ENCODE peak calls at places on chromosome 16, in five cellular contexts. D is NCI-H82; H is CD4-positive, CD25-positive, alpha-beta regulatory T cell; M is hypothalamus; F is neural progenitor cell. W is an unnamed sample.

GRCh38 chr16:727291-727977 is 528 bp downstream of the HAGHL start:
- DNase-seq in H (peak; percentile 59), M (no peak), F (peak; percentile 50), D (peak; percentile 47), W (peak; percentile 63)

GRCh38 chr16:65120811-65121721 is 797 bp downstream of the CDH11 start:
- DNase-seq in F (peak; percentile 59), D (peak; percentile 50), M (peak; percentile 16), H (no peak), W (peak; percentile 37)

GRCh38 chr16:4085405-4085970 is 30.8 kb downstream of the ADCY9 start:
- DNase-seq in H (no peak), D (no peak), F (no peak), M (no peak), W (no peak)

GRCh38 chr16:59878479-59878878 is 1144.4 kb upstream of the GOT2 start:
- DNase-seq in D (peak; percentile 29), M (no peak), H (no peak), F (no peak), W (no peak)

GRCh38 chr16:56305956-56306565 is 114.8 kb downstream of the GNAO1 start:
- DNase-seq in H (no peak), D (no peak), M (no peak), F (no peak), W (no peak)

GRCh38 chr16:74557275-74557674 is 49.6 kb downstream of the GLG1 start:
- DNase-seq in F (no peak), M (no peak), D (no peak), H (no peak), W (no peak)

GRCh38 chr16:8936421-8936820 is 27.3 kb downstream of the USP7 start:
- DNase-seq in F (peak; percentile 61), D (peak; percentile 61), M (peak; percentile 9), H (peak; percentile 78), W (peak; percentile 65)

GRCh38 chr16:10828851-10829331 is 10.3 kb upstream of the TVP23A start:
- DNase-seq in H (no peak), D (no peak), F (no peak), M (peak; percentile 91), W (peak; percentile 44)

GRCh38 chr16:88393034-88393433 is 10.3 kb downstream of the ZNF469 start:
- DNase-seq in D (no peak), H (no peak), F (no peak), M (peak; percentile 35), W (no peak)

GRCh38 chr16:67055712-67056487 is 27.0 kb downstream of the CBFB start:
- DNase-seq in F (no peak), M (no peak), D (no peak), H (peak; percentile 46), W (no peak)

GRCh38 chr16:22348296-22348695 is 26.1 kb downstream of the CDR2 start:
- DNase-seq in M (no peak), D (no peak), F (no peak), H (no peak), W (no peak)

GRCh38 chr16:4383591-4384495 is 12.2 kb downstream of the VASN start:
- DNase-seq in M (no peak), D (no peak), H (no peak), F (no peak), W (no peak)